ENCODE peak calls at places on chromosomes 5 and 9, in six cellular contexts. Y, S, M, O, H and J are unnamed samples.

GRCh38 chr5:2894347-2895135 is 143.1 kb upstream of the IRX2 start:
- DNase-seq in Y (no peak), S (no peak), M (no peak), O (no peak), H (no peak), J (no peak)

GRCh38 chr9:108489567-108489966 is 366.2 kb downstream of the ACTL7B start:
- DNase-seq in Y (no peak), S (no peak), M (no peak), O (no peak), H (no peak), J (no peak)

GRCh38 chr9:16257604-16258003 is 612.9 kb downstream of the BNC2 start:
- DNase-seq in Y (no peak), S (no peak), M (peak), O (no peak), H (peak), J (no peak)

GRCh38 chr5:91256142-91256524 is 127.0 kb downstream of the ARRDC3 start:
- DNase-seq in Y (no peak), S (no peak), M (no peak), O (no peak), H (no peak), J (no peak)

GRCh38 chr5:78127875-78128274 is 166.6 kb downstream of the AP3B1 start:
- DNase-seq in Y (no peak), S (no peak), M (peak), O (no peak), H (peak), J (no peak)

GRCh38 chr9:116168231-116168630 is 14.6 kb downstream of the PAPPA start:
- DNase-seq in Y (no peak), S (no peak), M (no peak), O (no peak), H (no peak), J (no peak)

GRCh38 chr5:74061292-74061691 is 435.3 kb downstream of the ARHGEF28 start:
- DNase-seq in Y (no peak), S (no peak), M (no peak), O (no peak), H (no peak), J (no peak)

GRCh38 chr9:130817862-130818261 is 17.2 kb upstream of the ABL1 start:
- DNase-seq in Y (no peak), S (no peak), M (no peak), O (no peak), H (no peak), J (no peak)

GRCh38 chr5:6759401-6759800 is 46.2 kb downstream of the TENT4A start:
- DNase-seq in Y (no peak), S (no peak), M (no peak), O (no peak), H (no peak), J (no peak)

GRCh38 chr5:134130239-134130945 is 15.9 kb downstream of the TCF7 start:
- DNase-seq in Y (no peak), S (no peak), M (no peak), O (no peak), H (no peak), J (no peak)

GRCh38 chr9:128892223-128892892 is 10.4 kb downstream of the LRRC8A start:
- DNase-seq in Y (no peak), S (no peak), M (no peak), O (peak), H (peak), J (no peak)